ENCODE peak calls at places on chromosomes 1 and 21, in five cellular contexts. N, A, S, E and Y are unnamed samples.

GRCh38 chr1:54287176-54287650 is 87.2 kb downstream of the MRPL37 start:
- DNase-seq in N (peak; percentile 88), A (peak; percentile 71), S (peak; percentile 77), E (peak; percentile 81), Y (peak; percentile 92)

GRCh38 chr1:82219841-82220240 is 419.1 kb downstream of the ADGRL2 start:
- DNase-seq in N (no peak), A (no peak), S (no peak), E (no peak), Y (no peak)

GRCh38 chr1:38867208-38867607 is 5.9 kb downstream of the MYCBP start:
- DNase-seq in N (no peak), A (no peak), S (no peak), E (no peak), Y (no peak)

GRCh38 chr1:161069201-161069685 is 448 bp downstream of the ARHGAP30 start:
- DNase-seq in N (no peak), A (no peak), S (no peak), E (no peak), Y (no peak)

GRCh38 chr21:31630062-31630711 is 29.3 kb upstream of the SOD1 start:
- DNase-seq in N (no peak), A (peak; percentile 46), S (peak; percentile 90), E (no peak), Y (no peak)

GRCh38 chr1:59738152-59738551 is 76.6 kb upstream of the HOOK1 start:
- DNase-seq in N (no peak), A (no peak), S (peak; percentile 78), E (no peak), Y (peak; percentile 29)

GRCh38 chr21:45509566-45510465 is 32.4 kb downstream of the SLC19A1 start:
- DNase-seq in N (no peak), A (peak; percentile 29), S (no peak), E (no peak), Y (no peak)

GRCh38 chr1:112798293-112798692 is 83.2 kb upstream of the PPM1J start:
- DNase-seq in N (no peak), A (no peak), S (no peak), E (no peak), Y (no peak)

GRCh38 chr21:16377857-16378256 is 648.1 kb downstream of the USP25 start:
- DNase-seq in N (no peak), A (no peak), S (peak; percentile 27), E (no peak), Y (peak; percentile 9)

GRCh38 chr1:247407180-247407616 is 8.8 kb upstream of the NLRP3 start:
- DNase-seq in N (no peak), A (peak; percentile 68), S (no peak), E (no peak), Y (no peak)

DNA sequence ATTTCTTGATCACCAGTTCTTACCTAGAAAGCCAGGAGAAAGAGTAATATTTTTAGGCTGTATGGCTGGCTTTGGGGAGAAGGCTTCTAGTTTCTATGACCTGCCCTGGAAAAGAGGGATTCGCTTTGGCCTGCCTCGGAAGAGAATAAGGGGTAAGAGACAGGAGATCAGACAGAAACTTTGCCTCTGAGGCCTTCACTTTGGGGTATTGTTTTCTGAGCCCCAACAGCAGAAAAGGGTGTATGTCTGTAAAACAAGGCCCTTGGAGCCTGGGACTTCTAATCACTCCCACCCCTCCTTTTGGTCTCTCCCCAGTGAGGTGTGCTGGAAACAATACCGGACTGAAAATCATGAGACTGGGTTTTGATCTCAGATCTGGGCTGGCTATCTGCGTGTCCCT is 5.1 kb downstream of the SLC45A3 start:
- DNase-seq in N (no peak), A (no peak), S (no peak), E (no peak), Y (no peak)
- H3K4me1 ChIP-seq in N (peaks cover 14% of the 10 kb centered on the region), A (no peaks in the 10 kb centered on the region), S (peaks cover 7% of the 10 kb centered on the region), E (peaks cover 31% of the 10 kb centered on the region), Y (peaks cover 11% of the 10 kb centered on the region)

GRCh38 chr21:26388731-26389231 is 184.3 kb downstream of the CYYR1 start:
- DNase-seq in N (no peak), A (no peak), S (peak; percentile 57), E (no peak), Y (no peak)

GRCh38 chr21:26385721-26386120 is 187.4 kb downstream of the CYYR1 start:
- DNase-seq in N (no peak), A (no peak), S (no peak), E (no peak), Y (no peak)

GRCh38 chr21:26391166-26391565 is 181.9 kb downstream of the CYYR1 start:
- DNase-seq in N (no peak), A (no peak), S (no peak), E (no peak), Y (no peak)

GRCh38 chr21:26394341-26394740 is 178.7 kb downstream of the CYYR1 start:
- DNase-seq in N (no peak), A (no peak), S (peak; percentile 55), E (no peak), Y (no peak)

GRCh38 chr21:26389971-26390641 is 183.0 kb downstream of the CYYR1 start:
- DNase-seq in N (no peak), A (no peak), S (peak; percentile 77), E (no peak), Y (no peak)
- H3K4me3 ChIP-seq in N (no peak overlapping the region), A (no peak overlapping the region), S (no peak overlapping the region), E (no peak overlapping the region), Y (no peak overlapping the region)

DNA sequence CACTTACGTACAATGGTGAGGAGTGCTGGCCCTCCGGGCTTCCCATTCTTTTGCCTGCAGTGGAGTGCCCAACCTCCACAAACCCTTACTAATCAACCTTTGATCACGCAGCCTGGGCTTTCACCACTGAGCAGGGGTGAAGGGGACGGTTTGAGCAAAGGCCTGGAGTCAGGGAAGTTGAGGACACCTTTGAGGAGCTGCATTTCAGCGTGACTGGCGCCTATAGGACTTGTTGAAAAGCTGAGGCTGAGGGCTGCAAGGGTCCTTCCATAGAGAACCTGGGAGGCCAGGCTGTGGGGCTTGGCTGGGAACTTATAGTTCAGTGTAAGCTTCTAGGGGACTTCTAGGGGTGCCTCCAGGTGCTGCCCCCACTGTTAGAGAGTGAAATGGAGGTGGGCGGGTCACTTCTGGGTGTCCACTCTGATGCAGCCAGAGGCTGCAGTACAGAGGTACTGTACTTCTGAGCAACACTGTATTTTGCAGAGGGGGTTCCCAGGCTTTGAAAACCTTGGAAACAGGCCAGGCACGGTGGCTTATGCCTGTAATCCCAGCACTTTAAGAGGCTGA is 9.8 kb downstream of the SYTL1 start:
- DNase-seq in N (no peak), A (no peak), S (no peak), E (no peak), Y (peak; percentile 85)
- H3K27ac ChIP-seq in N (no peak overlapping the region), A (no peak overlapping the region), S (no peak overlapping the region), E (peak overlapping the region; percentile 54), Y (no peak overlapping the region)

GRCh38 chr1:24826510-24826909 is 81.3 kb downstream of the CLIC4 start:
- DNase-seq in N (no peak), A (no peak), S (no peak), E (no peak), Y (no peak)
- H3K4me1 ChIP-seq in N (no peaks in the 10 kb centered on the region), A (peaks cover 19% of the 10 kb centered on the region), S (peaks cover 2% of the 10 kb centered on the region), E (no peaks in the 10 kb centered on the region), Y (peaks cover 46% of the 10 kb centered on the region)

GRCh38 chr1:30742963-30743559 is 14.5 kb downstream of the LAPTM5 start:
- DNase-seq in N (no peak), A (no peak), S (no peak), E (no peak), Y (peak; percentile 87)
- H3K4me3 ChIP-seq in N (no peak overlapping the region), A (no peak overlapping the region), S (no peak overlapping the region), E (no peak overlapping the region), Y (no peak overlapping the region)